ENCODE peak calls at places on chromosome 21, in nine cellular contexts. I is endothelial cell, U is fibroblast of pulmonary artery, P is HFFc6, S is AG04450, Y is epithelial cell of esophagus, K is K562, V is IMR-90, R is thyroid gland. Q is an unnamed sample.

GRCh38 chr21:41506526-41507520 is 1.1 kb downstream of the TMPRSS2 start:
- DNase-seq in I (peak; percentile 47), U (no peak), P (no peak), S (no peak), Y (peak; percentile 34), K (no peak), V (no peak), R (peak; percentile 86), Q (peak; percentile 46)

GRCh38 chr21:33157303-33157702 is 72.4 kb upstream of the IFNAR2 start:
- DNase-seq in I (no peak), U (peak; percentile 24), P (no peak), S (no peak), Y (peak; percentile 8), K (no peak), V (no peak), R (no peak), Q (no peak)

GRCh38 chr21:34085129-34085528 is 11.8 kb downstream of the MRPS6 start:
- DNase-seq in I (no peak), U (no peak), P (no peak), S (no peak), Y (no peak), K (no peak), V (no peak), R (no peak), Q (no peak)

GRCh38 chr21:26954591-26955214 is 12.2 kb downstream of the ADAMTS5 start:
- DNase-seq in I (no peak), U (no peak), P (no peak), S (no peak), Y (no peak), K (no peak), V (no peak), R (no peak), Q (peak; percentile 73)

GRCh38 chr21:19853061-19853460 is 1145.1 kb upstream of the NCAM2 start:
- DNase-seq in I (no peak), U (no peak), P (no peak), S (no peak), Y (no peak), K (no peak), V (no peak), R (no peak), Q (no peak)

GRCh38 chr21:17416139-17416538 is 96.7 kb upstream of the CXADR start:
- DNase-seq in I (no peak), U (peak; percentile 94), P (no peak), S (peak; percentile 47), Y (no peak), K (no peak), V (peak; percentile 84), R (no peak), Q (no peak)

GRCh38 chr21:35481005-35481404 is 431.9 kb upstream of the RUNX1 start:
- DNase-seq in I (no peak), U (no peak), P (no peak), S (no peak), Y (no peak), K (peak; percentile 16), V (no peak), R (no peak), Q (no peak)

GRCh38 chr21:42093991-42094417 is 22.9 kb downstream of the UMODL1 start:
- DNase-seq in I (no peak), U (peak; percentile 49), P (peak; percentile 83), S (peak; percentile 72), Y (peak; percentile 87), K (no peak), V (peak; percentile 93), R (peak; percentile 65), Q (no peak)

GRCh38 chr21:27693376-27693775 is 726.5 kb upstream of the ADAMTS5 start:
- DNase-seq in I (no peak), U (peak; percentile 49), P (peak; percentile 78), S (no peak), Y (peak; percentile 97), K (no peak), V (peak; percentile 73), R (no peak), Q (no peak)

GRCh38 chr21:33670076-33670475 is 27.8 kb downstream of the ITSN1 start:
- DNase-seq in I (no peak), U (no peak), P (no peak), S (no peak), Y (peak; percentile 35), K (no peak), V (peak; percentile 43), R (no peak), Q (no peak)

GRCh38 chr21:35282944-35283343 is 233.8 kb upstream of the RUNX1 start:
- DNase-seq in I (no peak), U (no peak), P (no peak), S (no peak), Y (no peak), K (no peak), V (no peak), R (no peak), Q (no peak)

GRCh38 chr21:19507682-19508260 is 1104.2 kb upstream of the TMPRSS15 start:
- DNase-seq in I (no peak), U (peak; percentile 4), P (no peak), S (no peak), Y (no peak), K (peak; percentile 18), V (no peak), R (no peak), Q (no peak)

GRCh38 chr21:34844033-34844923 is 175.5 kb downstream of the CLIC6 start:
- DNase-seq in I (no peak), U (peak; percentile 41), P (no peak), S (no peak), Y (peak; percentile 78), K (no peak), V (peak; percentile 71), R (peak; percentile 51), Q (peak; percentile 40)

GRCh38 chr21:18801468-18801867 is 397.9 kb upstream of the TMPRSS15 start:
- DNase-seq in I (no peak), U (peak; percentile 17), P (no peak), S (no peak), Y (peak; percentile 3), K (no peak), V (no peak), R (no peak), Q (no peak)

DNA sequence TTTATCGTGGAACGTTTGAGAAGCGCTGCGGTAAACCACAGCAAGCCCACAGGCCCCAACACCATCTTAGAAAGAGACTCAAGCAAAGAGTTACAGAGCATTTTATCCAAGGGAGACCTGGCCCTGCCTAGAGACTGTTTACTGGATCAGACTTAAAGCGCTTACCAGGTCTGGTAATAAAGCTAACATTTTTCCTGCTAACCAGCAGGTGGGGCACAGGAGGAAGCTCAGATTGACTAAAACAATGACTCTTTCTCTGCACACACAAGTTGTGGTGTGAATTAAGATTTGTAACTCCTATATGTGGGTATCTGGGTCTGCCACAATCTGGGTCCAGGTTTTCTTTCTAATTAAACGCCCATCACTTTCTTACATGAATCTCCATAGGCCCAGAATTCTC is 136.5 kb upstream of the ETS2 start:
- DNase-seq in I (peak; percentile 22), U (peak; percentile 60), P (peak; percentile 17), S (no peak), Y (peak; percentile 65), K (peak; percentile 27), V (peak; percentile 30), R (no peak), Q (no peak)
- TF ChIP-seq CTCF in I (no peak), U (peak; percentile 67), P (peak; percentile 68), S (peak; percentile 63), Y (peak; percentile 70), K (peak; percentile 60), V (peak; percentile 34), R (no peak), Q (no peak)

GRCh38 chr21:39726133-39726532 is 18.9 kb upstream of the IGSF5 start:
- DNase-seq in I (no peak), U (no peak), P (no peak), S (no peak), Y (no peak), K (no peak), V (no peak), R (no peak), Q (no peak)

GRCh38 chr21:39721885-39722284 is 23.1 kb upstream of the IGSF5 start:
- DNase-seq in I (no peak), U (no peak), P (no peak), S (no peak), Y (no peak), K (no peak), V (no peak), R (no peak), Q (no peak)

GRCh38 chr21:39724944-39725343 is 20.0 kb upstream of the IGSF5 start:
- DNase-seq in I (no peak), U (no peak), P (no peak), S (no peak), Y (no peak), K (no peak), V (no peak), R (no peak), Q (no peak)

GRCh38 chr21:39715804-39716397 is 29.1 kb upstream of the IGSF5 start:
- DNase-seq in I (peak; percentile 56), U (peak; percentile 54), P (peak; percentile 9), S (peak; percentile 8), Y (peak; percentile 42), K (peak; percentile 62), V (peak; percentile 32), R (peak; percentile 66), Q (peak; percentile 65)

GRCh38 chr21:39720126-39720778 is 24.7 kb upstream of the IGSF5 start:
- DNase-seq in I (no peak), U (no peak), P (peak; percentile 50), S (no peak), Y (no peak), K (no peak), V (no peak), R (no peak), Q (no peak)
- TF ChIP-seq CTCF in I (peak; percentile 25), U (no peak), P (peak; percentile 63), S (peak; percentile 22), Y (no peak), K (no peak), V (no peak), R (no peak), Q (no peak)

DNA sequence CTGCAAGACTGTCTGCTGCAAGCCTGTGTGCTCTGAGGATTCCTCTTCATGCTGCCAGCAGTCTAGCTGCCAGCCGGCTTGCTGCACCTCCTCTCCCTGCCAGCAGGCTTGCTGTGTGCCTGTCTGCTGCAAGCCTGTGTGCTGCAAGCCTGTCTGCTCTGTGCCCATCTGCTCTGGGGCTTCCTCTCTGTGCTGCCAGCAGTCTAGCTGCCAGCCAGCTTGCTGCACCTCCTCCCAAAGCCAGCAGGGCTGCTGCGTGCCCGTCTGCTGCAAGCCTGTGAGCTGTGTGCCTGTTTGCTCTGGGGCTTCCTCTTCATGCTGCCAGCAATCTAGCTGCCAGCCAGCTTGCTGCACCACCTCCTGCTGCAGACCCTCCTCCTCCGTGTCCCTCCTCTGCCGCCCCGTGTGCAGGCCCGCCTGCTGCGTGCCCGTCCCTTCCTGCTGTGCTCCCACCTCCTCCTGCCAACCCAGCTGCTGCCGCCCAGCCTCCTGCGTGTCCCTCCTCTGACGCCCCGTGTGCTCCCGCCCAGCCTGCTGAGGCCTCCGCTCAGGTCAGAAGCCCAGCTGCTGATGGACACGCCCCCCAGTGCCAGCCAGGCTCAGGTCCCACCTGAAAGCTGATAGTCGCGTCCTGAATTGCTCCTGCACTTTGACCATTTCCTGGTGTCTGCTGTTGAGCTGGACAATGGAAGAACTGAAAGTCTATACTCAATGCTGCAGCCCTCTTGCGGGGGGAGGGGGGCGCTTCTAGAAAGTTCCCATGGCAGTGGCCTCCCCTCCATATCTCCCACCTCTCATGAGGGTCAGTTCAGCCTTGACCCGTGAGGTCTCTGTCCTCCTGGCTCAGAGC is 1.2 kb downstream of the KRTAP10-4 start:
- DNase-seq in I (no peak), U (no peak), P (no peak), S (no peak), Y (no peak), K (no peak), V (no peak), R (no peak), Q (no peak)
- TF ChIP-seq CTCF in I (no peak), U (no peak), P (peak; percentile 33), S (no peak), Y (no peak), K (no peak), V (no peak), R (no peak), Q (peak; percentile 11)

GRCh38 chr21:31873696-31874599 is 1.1 kb downstream of the HUNK start:
- DNase-seq in I (peak; percentile 84), U (no peak), P (no peak), S (no peak), Y (no peak), K (peak; percentile 71), V (peak; percentile 33), R (peak; percentile 22), Q (peak; percentile 83)
- TF ChIP-seq CTCF in I (peak; percentile 80), U (no peak), P (peak; percentile 58), S (peak; percentile 39), Y (peak; percentile 8), K (no peak), V (peak; percentile 54), R (peak; percentile 33), Q (peak; percentile 87)